ENCODE peak calls at places on chromosome 17, in eight cellular contexts. X, K, Z, F, W, B, V and M are unnamed samples.

GRCh38 chr17:79042421-79043190 is 18.6 kb downstream of the C1QTNF1 start:
- DNase-seq in V (no peak), Z (peak), W (peak), F (peak), X (peak), K (peak), B (peak), M (no peak)

GRCh38 chr17:47257651-47258339 is 4.2 kb downstream of the ITGB3 start:
- DNase-seq in V (no peak), X (no peak), Z (peak), B (no peak), F (peak), W (peak), K (peak), M (peak)

GRCh38 chr17:47850692-47851573 is at the start of gene SP6:
- DNase-seq in V (no peak), K (peak), Z (peak), B (peak), W (peak), F (peak), X (no peak), M (peak)

GRCh38 chr17:28481081-28481571 is 7.7 kb downstream of the SLC13A2 start:
- DNase-seq in X (no peak), B (no peak), F (no peak), Z (no peak), V (no peak), W (no peak), K (no peak), M (no peak)

GRCh38 chr17:48644910-48645557 is 18.9 kb upstream of the HOXB9 start:
- DNase-seq in F (no peak), W (no peak), V (no peak), K (no peak), Z (no peak), X (no peak), B (no peak), M (no peak)

GRCh38 chr17:36937961-36938565 is 788 bp downstream of the LHX1 start:
- DNase-seq in K (peak), B (no peak), V (no peak), F (no peak), X (no peak), W (no peak), Z (peak), M (peak)

GRCh38 chr17:77863814-77864161 is 94.7 kb upstream of the TNRC6C start:
- DNase-seq in B (no peak), X (no peak), W (peak), Z (peak), K (no peak), F (no peak), V (no peak), M (no peak)

GRCh38 chr17:83200746-83201145 is 121.3 kb downstream of the METRNL start:
- DNase-seq in K (no peak), F (no peak), W (no peak), Z (no peak), B (no peak), V (no peak), X (no peak), M (no peak)

GRCh38 chr17:68375566-68375965 is 81.7 kb downstream of the WIPI1 start:
- DNase-seq in W (no peak), Z (no peak), V (no peak), K (no peak), X (no peak), B (no peak), F (no peak), M (no peak)

DNA sequence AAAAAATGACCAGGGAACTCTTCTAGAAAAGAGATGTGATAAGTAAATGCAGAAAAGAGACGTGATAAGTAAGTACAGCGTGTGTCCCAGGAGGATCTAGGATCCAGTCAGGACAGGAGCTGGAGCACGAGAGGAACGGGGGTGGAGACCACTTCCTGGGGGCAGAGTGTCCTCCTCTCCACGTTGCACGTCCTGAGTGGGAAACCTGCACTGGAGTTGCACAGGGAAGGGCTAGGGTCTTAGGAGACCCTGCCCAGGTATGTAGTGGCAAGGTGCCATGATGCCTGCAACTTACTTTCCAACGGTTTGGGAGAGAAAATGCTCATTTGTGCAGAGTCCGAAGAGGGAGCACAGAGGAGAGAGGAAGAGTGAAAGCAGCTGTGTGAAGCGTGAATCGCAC is 55.8 kb downstream of the RNF213 start:
- DNase-seq in B (no peak), K (no peak), X (no peak), V (no peak), Z (no peak), W (no peak), F (no peak), M (no peak)
- H3K27ac ChIP-seq in B (no peak), K (no peak), X (no peak), V (no peak), Z (no peak), W (no peak), F (no peak), M (no peak)

DNA sequence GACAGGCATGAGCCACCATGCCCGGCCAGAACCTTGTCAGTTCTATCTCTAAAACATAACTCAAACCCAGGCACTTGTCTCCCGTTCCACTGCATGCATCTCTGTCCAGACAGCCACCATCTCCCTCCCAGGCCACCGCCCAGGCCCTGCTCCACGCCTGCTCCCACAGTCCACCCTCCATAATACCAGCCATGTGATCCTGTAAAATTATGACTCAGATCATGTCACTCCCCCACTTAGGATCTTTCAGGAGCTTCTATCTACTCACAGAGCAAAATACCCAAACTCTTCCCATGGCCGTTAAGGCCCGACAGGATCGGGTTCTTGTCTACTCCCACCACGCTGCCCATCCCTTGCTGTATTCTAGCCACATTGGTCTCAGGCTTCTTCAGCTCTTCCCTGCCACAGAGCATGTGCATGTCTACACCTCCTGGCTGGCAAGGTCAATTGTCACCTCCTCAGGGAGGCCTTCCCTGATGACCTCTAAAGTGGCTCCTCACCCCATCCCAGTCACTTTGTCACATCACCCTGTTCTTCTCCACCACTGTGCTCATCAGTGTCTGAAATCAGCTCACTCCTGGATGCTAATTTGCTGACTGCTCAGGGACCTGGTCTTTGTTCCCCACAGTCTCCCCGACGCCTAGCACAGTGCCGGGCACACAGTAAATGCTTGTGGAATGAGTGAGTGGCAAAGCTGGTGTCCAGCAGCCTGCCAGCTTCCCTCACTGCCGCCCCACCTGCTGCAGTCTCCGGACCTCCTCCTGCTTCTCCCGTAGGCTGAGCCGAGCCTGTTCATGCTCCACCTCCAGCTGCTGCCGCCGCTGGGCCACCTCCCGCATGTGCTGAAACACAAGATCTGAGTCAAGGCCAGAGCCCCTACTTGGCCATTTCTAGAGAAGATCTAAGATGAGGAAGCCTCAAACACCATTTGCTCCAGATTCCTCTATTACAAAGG is 6.7 kb downstream of the TSPOAP1 start:
- DNase-seq in Z (no peak), V (no peak), F (peak), X (no peak), W (no peak), K (no peak), B (no peak), M (no peak)
- H3K27ac ChIP-seq in Z (no peak), V (no peak), F (no peak), X (no peak), W (no peak), K (no peak), B (no peak), M (no peak)

GRCh38 chr17:915416-916201 is 64.0 kb downstream of the NXN start:
- DNase-seq in K (no peak), B (no peak), V (no peak), Z (peak), W (no peak), F (no peak), X (no peak), M (peak)

GRCh38 chr17:913207-913606 is 66.4 kb downstream of the NXN start:
- DNase-seq in V (no peak), X (no peak), W (no peak), Z (no peak), F (no peak), K (no peak), B (no peak), M (no peak)

GRCh38 chr17:907725-908124 is 71.9 kb downstream of the NXN start:
- DNase-seq in Z (no peak), W (no peak), V (no peak), F (no peak), B (no peak), X (no peak), K (no peak), M (no peak)

GRCh38 chr17:910503-911194 is 68.9 kb downstream of the NXN start:
- DNase-seq in V (no peak), B (no peak), Z (no peak), K (no peak), W (no peak), F (no peak), X (no peak), M (no peak)

DNA sequence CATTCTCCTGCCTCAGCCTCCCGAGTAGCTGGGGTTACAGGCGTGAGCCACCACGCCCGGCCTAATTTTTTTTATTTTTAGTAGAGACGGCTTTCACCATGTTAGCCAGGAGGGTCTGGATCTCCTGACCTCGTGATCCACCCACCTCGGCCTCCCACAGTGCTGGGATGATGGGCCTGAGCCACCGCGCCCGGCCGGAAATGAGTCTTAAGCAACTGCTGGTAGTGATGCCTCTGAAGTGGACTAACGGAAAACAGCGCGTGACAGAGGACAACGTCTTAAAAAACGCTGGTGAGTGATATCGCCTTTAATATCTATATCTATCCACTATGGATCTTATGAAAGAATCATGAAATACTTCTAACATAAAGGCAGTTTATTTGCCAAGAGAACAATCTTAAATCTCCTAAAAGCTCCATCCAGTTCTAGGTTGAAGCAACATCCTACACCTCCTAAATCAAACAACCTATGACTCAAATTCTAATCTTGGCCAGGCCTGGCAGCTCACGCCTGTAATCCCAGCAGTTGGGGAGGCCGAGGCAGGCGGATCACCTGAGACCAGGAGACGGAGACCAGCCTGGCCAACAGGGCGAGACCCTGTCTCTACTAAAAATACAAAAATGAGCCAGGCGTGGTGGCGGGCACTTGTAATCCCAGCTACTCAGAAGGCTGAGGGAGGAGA is 69.8 kb downstream of the NXN start:
- DNase-seq in X (no peak), F (no peak), K (no peak), W (peak), Z (peak), V (no peak), B (no peak), M (no peak)
- H3K27ac ChIP-seq in X (no peak), F (no peak), K (no peak), W (peak), Z (peak), V (no peak), B (no peak), M (no peak)

DNA sequence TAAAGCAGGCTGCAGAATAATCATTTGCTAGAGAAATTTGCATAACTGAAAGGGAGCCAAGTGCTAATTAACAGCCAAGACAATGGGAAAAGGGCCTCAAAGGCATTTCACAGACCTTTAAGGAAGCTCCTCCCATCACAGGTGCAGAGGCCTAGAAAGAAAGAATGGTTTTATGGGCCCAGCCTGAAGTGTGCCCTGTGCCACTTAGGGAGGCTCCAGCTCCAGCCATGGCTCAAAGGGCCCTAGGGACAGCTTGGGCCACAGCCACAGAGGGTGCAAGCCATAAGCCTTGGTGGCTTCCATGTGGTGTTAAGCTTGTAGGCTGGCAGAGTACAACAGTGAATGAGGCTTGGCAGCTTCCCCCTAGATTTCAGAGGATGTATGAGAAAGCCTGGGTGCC is 50.1 kb downstream of the RNF112 start:
- DNase-seq in V (no peak), F (no peak), W (no peak), Z (no peak), B (no peak), K (no peak), X (peak), M (no peak)
- H3K27ac ChIP-seq in V (peak), F (no peak), W (no peak), Z (no peak), B (no peak), K (no peak), X (peak), M (no peak)

DNA sequence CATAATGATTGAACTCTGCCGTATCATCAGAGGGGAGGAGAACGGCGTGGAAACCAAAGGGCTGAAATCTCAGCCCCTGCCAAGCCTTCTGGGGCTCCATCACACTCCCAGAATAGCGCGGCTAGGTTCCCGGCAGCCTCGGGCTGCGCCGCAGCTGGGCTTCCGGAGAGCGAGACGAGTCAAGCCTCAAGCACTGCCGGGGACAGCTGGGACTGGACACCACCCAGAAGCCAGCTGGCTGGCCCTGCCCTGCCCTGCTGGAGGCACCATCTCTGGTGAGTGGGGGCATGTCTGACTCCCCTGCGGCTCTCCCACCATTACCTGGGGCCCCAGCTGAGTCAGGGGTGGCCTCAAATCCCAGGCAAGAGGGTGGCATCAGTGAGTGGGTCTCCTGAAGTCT is 7.2 kb upstream of the GPRC5C start:
- DNase-seq in Z (no peak), K (no peak), F (no peak), B (no peak), V (no peak), X (no peak), W (no peak), M (no peak)
- H3K27ac ChIP-seq in Z (no peak), K (no peak), F (no peak), B (no peak), V (no peak), X (no peak), W (no peak), M (no peak)

GRCh38 chr17:51059781-51060180 is 60.9 kb downstream of the SPAG9 start:
- DNase-seq in X (no peak), Z (peak), F (peak), B (no peak), W (peak), K (peak), V (no peak), M (no peak)
- H3K27ac ChIP-seq in X (no peak), Z (no peak), F (peak), B (no peak), W (peak), K (no peak), V (no peak), M (no peak)